ENCODE peak calls at places on chromosomes 6 and 20, in five cellular contexts. J, W, P, C and X are unnamed samples.

GRCh38 chr6:155263373-155264063 is at the start of gene CLDN20:
- DNase-seq in P (no peak), C (no peak), J (no peak), W (no peak), X (no peak)

GRCh38 chr6:16769131-16769985 is 8.1 kb upstream of the ATXN1 start:
- DNase-seq in C (peak), P (peak), W (peak), J (peak), X (no peak)

GRCh38 chr6:78243519-78243918 is 590.7 kb downstream of the MEI4 start:
- DNase-seq in C (no peak), J (no peak), W (peak), P (no peak), X (no peak)

GRCh38 chr20:62064788-62065668 is 653 bp downstream of the TAF4 start:
- DNase-seq in W (no peak), C (no peak), P (peak), J (no peak), X (no peak)

GRCh38 chr20:6079011-6079410 is 25.2 kb upstream of the LRRN4 start:
- DNase-seq in J (no peak), P (no peak), W (no peak), C (no peak), X (no peak)

GRCh38 chr20:13995841-13996240 is 525 bp downstream of the MACROD2 start:
- DNase-seq in C (peak), W (no peak), P (no peak), J (peak), X (peak)

GRCh38 chr6:28384143-28384533 is 15.4 kb downstream of the ZSCAN12 start:
- DNase-seq in P (peak), J (no peak), C (no peak), W (no peak), X (no peak)

GRCh38 chr6:24738732-24739131 is 19.8 kb upstream of the C6orf62 start:
- DNase-seq in C (no peak), J (no peak), P (peak), W (no peak), X (no peak)

GRCh38 chr20:59735917-59736316 is 131.6 kb downstream of the PHACTR3 start:
- DNase-seq in J (no peak), P (no peak), W (no peak), C (no peak), X (no peak)

GRCh38 chr6:79557683-79558082 is 20.5 kb upstream of the LCA5 start:
- DNase-seq in P (no peak), J (no peak), C (no peak), W (no peak), X (no peak)

GRCh38 chr20:16821211-16822089 is 73.3 kb downstream of the OTOR start:
- DNase-seq in C (no peak), J (no peak), P (peak), W (peak), X (no peak)

GRCh38 chr6:106063448-106063850 is 22.7 kb upstream of the PRDM1 start:
- DNase-seq in C (no peak), W (peak), J (no peak), P (no peak), X (no peak)

GRCh38 chr20:53750827-53751393 is 157.3 kb upstream of the ZNF217 start:
- DNase-seq in W (peak), J (peak), P (no peak), C (no peak), X (no peak)

GRCh38 chr6:48087448-48087847 is 23.5 kb downstream of the PTCHD4 start:
- DNase-seq in C (no peak), J (no peak), W (peak), P (peak), X (no peak)

GRCh38 chr20:1402149-1402548 is 9.3 kb upstream of the FKBP1A start:
- DNase-seq in W (no peak), C (no peak), J (no peak), P (no peak), X (no peak)

GRCh38 chr20:7627734-7628663 is 312.3 kb downstream of the HAO1 start:
- DNase-seq in J (no peak), W (peak), P (no peak), C (no peak), X (no peak)

GRCh38 chr20:61980647-61981583 is 84.8 kb downstream of the TAF4 start:
- DNase-seq in W (peak), P (peak), J (no peak), C (peak), X (peak)

GRCh38 chr6:150038202-150038830 is 13.0 kb upstream of the RAET1L start:
- DNase-seq in J (no peak), C (no peak), P (no peak), W (no peak), X (no peak)

GRCh38 chr6:35948725-35949124 is 27.8 kb upstream of the SRPK1 start:
- DNase-seq in J (no peak), W (peak), C (no peak), P (peak), X (no peak)

GRCh38 chr20:60191014-60191413 is 232.8 kb downstream of the CDH26 start:
- DNase-seq in P (no peak), W (no peak), C (no peak), J (no peak), X (no peak)

GRCh38 chr20:9609892-9610502 is 95.6 kb downstream of the LAMP5 start:
- DNase-seq in P (peak), J (peak), W (peak), C (peak), X (no peak)

GRCh38 chr6:34532230-34532629 is 23.9 kb downstream of the SPDEF start:
- DNase-seq in W (no peak), P (no peak), C (no peak), J (no peak), X (no peak)

GRCh38 chr6:43702522-43703440 is 15.2 kb upstream of the MRPS18A start:
- DNase-seq in W (peak), P (peak), C (peak), J (peak), X (peak)

DNA sequence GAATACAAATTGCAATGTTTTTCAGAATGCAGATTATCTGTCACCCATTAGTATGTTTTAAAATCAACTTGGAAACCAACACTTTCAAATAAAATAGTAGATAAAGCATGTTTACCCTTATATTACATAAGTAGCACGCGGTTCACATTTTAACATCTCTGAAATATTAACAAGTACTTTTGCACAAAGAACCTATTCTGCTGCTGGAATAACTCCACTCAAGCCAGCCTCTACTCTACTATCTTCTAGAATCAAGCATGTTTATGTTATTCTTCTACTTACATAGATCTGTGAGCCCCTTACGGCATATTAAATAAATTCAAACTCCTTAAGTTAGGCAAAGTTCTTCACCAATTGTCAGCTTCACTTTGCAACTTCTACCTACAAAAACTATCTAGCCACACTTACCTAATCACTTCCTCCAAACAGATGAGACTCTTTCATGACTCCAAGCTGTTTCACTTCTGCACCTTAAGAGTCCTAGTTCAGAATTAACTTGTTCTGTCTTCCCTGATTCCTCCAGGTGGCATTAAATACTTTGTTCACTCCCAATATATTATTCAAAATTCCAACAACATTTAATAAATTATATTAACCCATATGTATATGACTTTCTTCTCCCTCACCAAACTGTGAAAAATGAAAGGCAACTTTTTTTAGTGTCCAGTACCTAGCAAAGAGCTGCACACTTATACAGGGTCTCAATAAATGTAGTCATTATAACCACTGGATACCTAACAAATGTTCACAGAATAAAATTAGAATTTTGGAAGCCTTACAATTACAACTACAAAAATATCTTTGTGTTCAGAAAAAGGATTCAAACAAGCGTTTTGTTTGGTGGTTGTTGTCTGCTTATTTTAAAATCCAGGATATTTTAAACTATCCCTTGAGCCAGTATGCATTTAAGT is 12.1 kb downstream of the CEP85L start:
- DNase-seq in J (no peak), P (no peak), W (no peak), C (no peak), X (no peak)
- H3K4me3 ChIP-seq in J (no peak), P (no peak), W (no peak), C (no peak), X (no peak)

GRCh38 chr6:82068721-82069120 is 178.8 kb downstream of the IBTK start:
- DNase-seq in C (no peak), W (no peak), J (no peak), P (no peak), X (no peak)

GRCh38 chr6:82066196-82066595 is 181.3 kb downstream of the IBTK start:
- DNase-seq in P (no peak), W (no peak), J (no peak), C (no peak), X (no peak)

GRCh38 chr6:82072113-82072512 is 175.4 kb downstream of the IBTK start:
- DNase-seq in J (no peak), W (no peak), P (no peak), C (no peak), X (no peak)

GRCh38 chr6:82062219-82062618 is 185.3 kb downstream of the IBTK start:
- DNase-seq in C (no peak), W (no peak), J (no peak), P (no peak), X (no peak)

DNA sequence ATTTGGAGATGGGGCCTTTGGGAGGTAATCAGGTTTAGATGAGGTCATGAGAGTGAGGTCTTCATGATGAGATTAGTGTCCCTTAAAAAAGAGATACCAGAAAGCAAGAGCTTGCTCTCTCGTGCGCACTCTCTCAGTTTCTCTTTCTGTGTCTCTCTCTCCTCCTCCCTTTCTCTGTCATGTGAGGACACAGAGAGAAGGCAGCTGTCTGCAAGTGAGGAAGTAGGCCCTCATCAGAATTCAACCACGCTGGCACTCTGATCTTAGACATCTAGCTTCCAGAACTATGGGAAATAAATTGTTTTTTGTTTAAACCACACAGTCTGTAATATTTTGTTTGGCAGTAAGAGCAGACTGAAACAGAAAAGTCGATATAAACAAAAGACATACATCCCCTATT is 180.5 kb downstream of the IBTK start:
- DNase-seq in P (no peak), J (no peak), C (peak), W (peak), X (peak)
- H3K4me3 ChIP-seq in P (no peak), J (no peak), C (no peak), W (no peak), X (no peak)

DNA sequence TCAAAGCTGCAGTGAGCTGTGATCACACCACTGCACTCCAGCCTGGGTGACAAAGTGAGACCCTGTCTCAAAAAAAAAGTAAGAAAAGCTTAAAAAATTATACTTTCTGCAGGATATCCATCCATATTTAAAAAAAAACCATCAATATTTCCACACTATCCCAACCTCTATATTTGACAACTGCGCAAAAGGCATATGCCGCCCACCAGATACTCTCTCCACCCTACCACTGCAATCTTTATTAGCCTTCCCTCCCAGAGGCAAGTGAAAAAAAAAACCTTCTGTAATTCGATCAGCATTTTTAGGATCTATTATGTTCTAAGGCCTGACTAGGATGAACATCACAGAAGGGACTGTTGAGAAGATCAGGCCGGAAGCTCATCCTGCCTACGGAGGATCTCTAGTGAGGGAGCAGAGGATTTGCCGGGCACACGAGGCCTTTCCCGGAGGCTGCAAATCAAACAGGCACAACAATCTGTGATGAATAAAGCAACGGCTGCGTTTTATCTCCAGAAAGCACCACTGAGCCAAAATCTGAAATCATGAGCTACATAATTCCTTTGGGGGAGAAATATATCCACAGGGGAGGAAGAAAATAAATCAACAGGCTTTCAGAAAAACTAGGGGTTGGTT is 65.9 kb downstream of the GFOD1 start:
- DNase-seq in P (no peak), C (peak), W (no peak), J (no peak), X (no peak)
- H3K4me3 ChIP-seq in P (no peak), C (no peak), W (no peak), J (no peak), X (no peak)

GRCh38 chr20:3745686-3746173 is 13.2 kb downstream of the HSPA12B start:
- DNase-seq in C (no peak), P (no peak), J (no peak), W (no peak), X (no peak)
- H3K4me3 ChIP-seq in C (no peak), P (no peak), J (no peak), W (no peak), X (no peak)

GRCh38 chr20:63139856-63140255 is 76.1 kb downstream of the YTHDF1 start:
- DNase-seq in C (peak), J (no peak), P (no peak), W (no peak), X (no peak)
- H3K4me3 ChIP-seq in C (no peak), J (no peak), P (no peak), W (no peak), X (no peak)

GRCh38 chr6:69790629-69791028 is 6.2 kb downstream of the LMBRD1 start:
- DNase-seq in P (peak), C (no peak), W (no peak), J (no peak), X (no peak)
- H3K4me3 ChIP-seq in P (peak), C (no peak), W (no peak), J (no peak), X (no peak)